ENCODE peak calls at places on chromosomes 12 and 14, in six cellular contexts. N is AG10803, X is epithelial cell of esophagus, V is endodermal cell, U is A549, W is heart right ventricle. Y is an unnamed sample.

GRCh38 chr12:110249716-110250225 is 31.3 kb upstream of the ATP2A2 start:
- DNase-seq in N (peak; percentile 41), X (no peak), V (peak; percentile 46), U (no peak), W (peak; percentile 54), Y (no peak)

GRCh38 chr12:70243510-70244331 is 488 bp downstream of the CNOT2 start:
- DNase-seq in N (peak; percentile 61), X (peak; percentile 62), V (peak; percentile 82), U (peak; percentile 61), W (peak; percentile 71), Y (peak; percentile 66)

GRCh38 chr14:86153480-86153879 is 623.5 kb downstream of the FLRT2 start:
- DNase-seq in N (no peak), X (no peak), V (peak; percentile 46), U (no peak), W (no peak), Y (no peak)

GRCh38 chr14:57060276-57060956 is 208.3 kb downstream of the EXOC5 start:
- DNase-seq in N (no peak), X (peak; percentile 81), V (peak; percentile 56), U (no peak), W (no peak), Y (no peak)

GRCh38 chr14:97185186-97185585 is 388.0 kb downstream of the VRK1 start:
- DNase-seq in N (peak; percentile 7), X (peak; percentile 10), V (peak; percentile 70), U (no peak), W (no peak), Y (no peak)

GRCh38 chr12:71057330-71057729 is 100.5 kb downstream of the TSPAN8 start:
- DNase-seq in N (no peak), X (no peak), V (no peak), U (no peak), W (no peak), Y (no peak)

GRCh38 chr14:35147186-35147585 is 24.8 kb downstream of the PRORP start:
- DNase-seq in N (no peak), X (no peak), V (no peak), U (no peak), W (no peak), Y (no peak)

GRCh38 chr14:75654127-75654732 is 6.4 kb downstream of the ERG28 start:
- DNase-seq in N (peak; percentile 43), X (peak; percentile 77), V (peak; percentile 96), U (peak; percentile 86), W (peak; percentile 78), Y (peak; percentile 80)

GRCh38 chr14:81166126-81166525 is 54.6 kb downstream of the GTF2A1 start:
- DNase-seq in N (no peak), X (no peak), V (no peak), U (no peak), W (no peak), Y (no peak)

GRCh38 chr14:29370024-29370423 is 557.6 kb downstream of the PRKD1 start:
- DNase-seq in N (no peak), X (peak; percentile 69), V (no peak), U (no peak), W (no peak), Y (no peak)

GRCh38 chr12:3427956-3428355 is 63.0 kb upstream of the PRMT8 start:
- DNase-seq in N (no peak), X (no peak), V (peak; percentile 45), U (no peak), W (no peak), Y (no peak)

GRCh38 chr14:90671835-90672234 is 144.4 kb downstream of the TTC7B start:
- DNase-seq in N (no peak), X (no peak), V (no peak), U (no peak), W (no peak), Y (no peak)

GRCh38 chr14:104770851-104771272 is 17.9 kb downstream of the SIVA1 start:
- DNase-seq in N (no peak), X (peak; percentile 21), V (peak; percentile 72), U (no peak), W (peak; percentile 16), Y (no peak)

GRCh38 chr14:95233702-95234241 is 76.4 kb upstream of the DICER1 start:
- DNase-seq in N (no peak), X (no peak), V (no peak), U (no peak), W (peak; percentile 62), Y (peak; percentile 19)

DNA sequence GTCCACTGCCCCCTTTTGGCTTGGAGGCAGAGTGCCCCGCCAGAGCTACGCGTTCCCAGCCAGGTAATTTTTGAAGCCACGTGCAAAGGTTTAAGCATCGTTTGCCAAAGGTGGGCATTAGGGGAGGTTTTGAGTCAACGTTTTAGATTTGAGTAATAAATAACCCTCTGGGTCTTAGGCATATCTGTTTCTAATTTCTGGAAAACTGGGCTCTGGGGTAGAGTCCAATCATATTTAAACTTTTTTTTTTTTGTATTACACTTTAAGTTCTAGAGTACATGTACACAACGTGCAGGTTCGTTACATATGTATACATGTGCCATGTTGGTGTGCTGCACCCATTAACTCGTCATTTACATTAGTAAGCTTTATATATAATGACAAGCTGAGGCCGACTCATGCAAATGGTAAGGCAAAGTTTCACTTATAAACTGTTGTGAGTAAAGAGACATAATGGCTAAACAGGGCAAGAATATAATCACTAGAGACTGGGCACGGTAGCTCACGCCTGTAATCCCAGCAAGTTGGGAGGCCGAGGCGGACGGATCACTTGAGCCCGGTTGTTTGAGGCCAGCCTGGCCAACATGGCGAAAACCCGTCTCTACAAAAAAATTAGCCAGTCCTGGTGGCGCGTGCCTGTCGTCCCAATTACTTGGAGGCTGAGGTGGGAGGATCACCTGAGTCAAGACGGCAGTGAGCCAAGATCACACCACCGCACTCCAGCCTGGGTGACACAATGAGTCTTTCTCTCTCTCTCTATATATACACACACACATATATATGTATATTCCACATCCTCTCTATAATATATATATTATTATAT is 491 bp upstream of the NR2C1 start:
- DNase-seq in N (no peak), X (peak; percentile 11), V (peak; percentile 58), U (no peak), W (no peak), Y (no peak)
- H3K4me3 ChIP-seq in N (peak overlapping the region; percentile 81), X (peak overlapping the region; percentile 89), V (peak overlapping the region; percentile 95), U (peak overlapping the region; percentile 85), W (peak overlapping the region; percentile 73), Y (peak overlapping the region; percentile 89)

GRCh38 chr12:74689071-74689655 is 151.5 kb downstream of the ATXN7L3B start:
- DNase-seq in N (peak; percentile 66), X (peak; percentile 64), V (no peak), U (peak; percentile 7), W (no peak), Y (peak; percentile 79)
- TF ChIP-seq CTCF in N (peak; percentile 73), X (peak; percentile 60), V (peak; percentile 82), U (peak; percentile 84), W (peak; percentile 9), Y (peak; percentile 55)

GRCh38 chr12:47651368-47652254 is 54.2 kb downstream of the RPAP3 start:
- DNase-seq in N (peak; percentile 75), X (peak; percentile 65), V (peak; percentile 82), U (peak; percentile 32), W (peak; percentile 23), Y (peak; percentile 77)
- H3K4me3 ChIP-seq in N (peak overlapping the region; percentile 25), X (no peak overlapping the region), V (no peak overlapping the region), U (peak overlapping the region; percentile 14), W (no peak overlapping the region), Y (no peak overlapping the region)

DNA sequence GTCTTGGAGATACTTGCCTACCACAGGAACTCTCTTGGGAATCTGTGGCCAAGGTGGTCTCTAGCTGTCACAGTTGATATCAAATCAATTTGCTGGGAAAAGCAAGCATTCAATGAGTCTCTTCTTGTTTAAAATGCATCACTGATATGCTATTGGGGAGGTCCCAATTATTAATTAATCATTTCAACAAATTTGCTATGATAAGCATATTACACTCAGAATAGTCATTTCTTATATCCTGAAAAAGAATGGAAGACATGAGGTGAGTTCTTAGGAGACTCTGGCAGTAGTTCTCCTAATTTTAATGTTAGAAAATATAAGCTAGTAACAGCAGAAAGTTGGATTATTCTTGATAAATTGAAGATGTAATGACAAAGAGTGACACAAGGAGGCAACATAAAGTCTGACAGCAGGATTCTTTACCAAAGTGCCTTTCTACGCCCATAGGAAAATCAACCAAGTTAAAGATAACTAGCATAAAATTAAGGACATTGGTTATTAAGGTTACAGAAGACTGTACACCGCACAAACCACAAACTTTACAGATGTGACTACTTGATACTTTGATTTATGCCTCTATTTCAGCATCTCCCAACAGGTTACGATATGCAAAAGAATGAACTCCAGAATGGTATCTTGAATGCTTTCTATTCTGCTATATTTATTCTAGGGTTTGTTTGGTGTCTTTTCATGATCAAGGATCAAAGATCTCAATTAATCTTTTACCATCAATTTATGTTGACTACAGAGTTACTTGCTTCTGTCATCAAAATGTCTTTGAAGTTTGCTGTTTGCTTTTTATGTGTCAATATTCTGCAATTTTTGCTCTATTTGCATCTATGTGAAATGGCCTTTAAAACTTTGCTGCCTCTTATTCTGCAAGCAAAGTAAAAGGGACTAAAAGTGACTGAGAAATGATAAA is 349.6 kb upstream of the CLEC14A start:
- DNase-seq in N (no peak), X (no peak), V (no peak), U (no peak), W (no peak), Y (peak; percentile 2)
- TF ChIP-seq CTCF in N (peak; percentile 34), X (peak; percentile 3), V (peak; percentile 71), U (no peak), W (no peak), Y (no peak)

DNA sequence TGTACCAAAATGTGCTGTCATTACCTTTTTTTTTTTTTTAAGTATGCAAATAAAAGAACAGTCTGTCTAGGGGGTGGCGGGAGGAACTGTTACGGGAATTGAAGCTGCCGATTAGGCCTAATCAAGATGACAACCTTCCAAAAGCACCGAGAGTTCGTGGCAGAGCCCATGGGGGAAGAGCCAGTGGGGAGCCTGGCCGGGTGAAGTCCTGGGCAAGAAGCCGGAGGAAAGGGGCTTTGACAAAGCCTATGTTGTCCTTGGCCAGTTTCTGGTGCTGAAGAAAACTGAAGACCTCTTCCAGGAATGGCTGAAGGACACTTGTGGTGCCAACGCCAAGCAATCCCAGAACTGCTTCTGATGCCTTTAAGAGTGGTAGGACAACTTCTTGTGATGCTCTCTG is 42.6 kb downstream of the ACTN1 start:
- DNase-seq in N (no peak), X (no peak), V (no peak), U (no peak), W (no peak), Y (no peak)
- H3K4me3 ChIP-seq in N (no peak overlapping the region), X (no peak overlapping the region), V (no peak overlapping the region), U (no peak overlapping the region), W (no peak overlapping the region), Y (no peak overlapping the region)

DNA sequence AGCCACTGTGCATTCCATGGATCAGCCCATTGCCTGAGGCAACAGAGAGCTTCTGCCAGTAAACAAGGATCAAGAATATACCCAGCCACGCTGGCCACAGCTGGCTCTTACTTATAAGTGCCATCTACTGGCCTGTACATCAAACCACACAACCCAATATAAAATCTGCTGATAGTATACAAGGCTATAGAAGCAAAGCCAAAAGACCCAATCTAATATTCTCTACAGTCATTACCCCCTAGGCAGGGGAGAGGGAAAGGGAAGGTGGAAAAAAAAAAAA is 4.4 kb upstream of the FAM186B start:
- DNase-seq in N (no peak), X (peak; percentile 52), V (peak; percentile 45), U (no peak), W (no peak), Y (no peak)
- TF ChIP-seq CTCF in N (no peak), X (no peak), V (peak; percentile 32), U (peak; percentile 10), W (no peak), Y (peak; percentile 23)

GRCh38 chr12:12032260-12032761 is 38.4 kb upstream of the BCL2L14 start:
- DNase-seq in N (no peak), X (no peak), V (peak; percentile 58), U (no peak), W (no peak), Y (no peak)
- H3K4me3 ChIP-seq in N (no peak overlapping the region), X (no peak overlapping the region), V (no peak overlapping the region), U (no peak overlapping the region), W (no peak overlapping the region), Y (no peak overlapping the region)

GRCh38 chr12:112788205-112788604 is 3.3 kb upstream of the RPH3A start:
- DNase-seq in N (no peak), X (no peak), V (no peak), U (peak; percentile 21), W (no peak), Y (no peak)
- TF ChIP-seq CTCF in N (no peak), X (no peak), V (peak; percentile 76), U (peak; percentile 5), W (no peak), Y (no peak)